ENCODE peak calls at places on chromosomes 12 and 14, in six cellular contexts. G is endothelial cell of umbilical vein, O is GM23338, H is H1, W is MM.1S, S is neural progenitor cell. M is an unnamed sample.

GRCh38 chr14:95522116-95522515 is 5.7 kb upstream of the SYNE3 start:
- DNase-seq in S (no peak), G (no peak), H (no peak), O (no peak), W (no peak), M (no peak)

GRCh38 chr12:109553471-109553870 is 19.8 kb downstream of the MMAB start:
- DNase-seq in G (no peak), O (no peak), S (no peak), H (no peak), W (no peak), M (no peak)

GRCh38 chr14:32985881-32986280 is 47.2 kb downstream of the NPAS3 start:
- DNase-seq in W (no peak), G (no peak), S (no peak), O (no peak), H (no peak), M (no peak)

GRCh38 chr12:96456265-96456974 is 33.0 kb upstream of the CFAP54 start:
- DNase-seq in O (no peak), H (no peak), S (no peak), G (no peak), W (no peak), M (no peak)

GRCh38 chr12:101552277-101552676 is 42.5 kb upstream of the MYBPC1 start:
- DNase-seq in H (no peak), W (no peak), O (no peak), S (no peak), G (no peak), M (no peak)

GRCh38 chr12:113758165-113758924 is 207.8 kb downstream of the RBM19 start:
- DNase-seq in G (no peak), H (no peak), O (no peak), W (no peak), S (no peak), M (no peak)

GRCh38 chr14:50113381-50113811 is 3.0 kb downstream of the VCPKMT start:
- DNase-seq in H (no peak), G (no peak), S (no peak), O (no peak), W (peak), M (no peak)

GRCh38 chr12:10641735-10642500 is 28.5 kb upstream of the MAGOHB start:
- DNase-seq in S (no peak), G (peak), H (no peak), W (no peak), O (no peak), M (no peak)

GRCh38 chr12:49345840-49346658 is 639 bp upstream of the DNAJC22 start:
- DNase-seq in S (no peak), G (no peak), H (no peak), O (peak), W (no peak), M (no peak)

GRCh38 chr12:49348781-49349180 is 2.1 kb downstream of the DNAJC22 start:
- DNase-seq in W (no peak), O (no peak), S (no peak), G (no peak), H (no peak), M (no peak)

GRCh38 chr12:49349266-49349665 is 2.6 kb downstream of the DNAJC22 start:
- DNase-seq in H (no peak), S (no peak), W (no peak), G (no peak), O (no peak), M (no peak)

GRCh38 chr12:49346659-49347306 is at the start of gene DNAJC22:
- DNase-seq in G (no peak), W (peak), S (peak), H (no peak), O (peak), M (no peak)

DNA sequence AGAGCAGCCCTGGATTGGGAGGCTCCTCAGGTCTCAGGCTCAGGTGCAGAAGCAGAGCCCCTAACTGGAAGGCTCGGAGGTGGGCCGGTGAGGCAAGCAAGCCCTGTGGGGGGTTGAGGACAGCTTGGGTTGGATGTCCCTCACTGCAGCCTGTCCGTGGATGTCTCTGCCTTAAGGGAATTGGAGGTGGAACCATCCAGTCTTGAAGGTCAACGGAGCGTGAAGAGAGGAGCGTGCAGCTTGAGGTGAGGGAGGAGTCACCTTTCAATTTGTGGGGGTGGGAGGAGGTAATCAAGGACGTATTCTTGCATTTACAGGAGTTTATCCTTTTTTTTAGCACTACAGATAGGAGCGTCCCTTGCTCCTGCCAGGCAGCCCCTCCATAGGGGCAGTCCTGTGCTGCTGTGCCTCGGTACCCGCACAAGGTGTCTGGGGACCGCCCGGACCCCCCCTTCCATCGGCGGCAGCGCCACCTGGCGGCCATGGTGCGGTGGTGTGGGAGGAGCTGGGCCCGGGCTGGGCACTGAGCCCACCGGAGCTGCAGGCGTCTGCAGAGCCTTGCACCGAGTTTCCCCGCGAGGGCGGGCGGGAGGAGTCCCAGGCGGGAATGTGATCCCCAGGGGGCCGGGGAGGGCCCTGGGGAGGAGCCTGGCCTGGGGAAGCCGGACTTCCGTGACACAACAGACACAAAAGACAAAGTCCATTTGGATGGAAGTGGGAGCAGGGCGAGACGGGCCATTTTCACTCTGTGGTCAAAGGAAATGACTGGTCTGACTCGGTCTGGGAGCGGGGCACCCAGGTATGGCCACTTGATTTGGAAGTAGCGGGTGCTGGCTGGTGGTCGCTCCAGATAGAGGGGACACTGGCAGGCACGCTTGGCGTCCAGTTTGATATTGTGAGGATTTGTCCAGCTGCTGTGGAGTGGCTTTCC is 884 bp downstream of the DNAJC22 start:
- DNase-seq in G (peak), H (no peak), O (peak), W (peak), S (peak), M (no peak)
- TF ChIP-seq EZH2 in G (no peak), H (no peak), O (peak), W (no peak), S (peak), M (no peak)

GRCh38 chr14:36394593-36394992 is 74.2 kb upstream of the MBIP start:
- DNase-seq in H (no peak), G (no peak), O (no peak), S (no peak), W (no peak), M (no peak)

GRCh38 chr14:36390718-36391117 is 70.3 kb upstream of the MBIP start:
- DNase-seq in S (no peak), H (no peak), W (no peak), O (no peak), G (no peak), M (no peak)
- H3K4me2 ChIP-seq in S (no peak), H (no peak), W (no peak), O (no peak), G (no peak), M (no peak)

GRCh38 chr14:64610049-64610746 is 60.4 kb downstream of the PPP1R36 start:
- DNase-seq in G (no peak), H (no peak), S (no peak), O (no peak), W (no peak), M (no peak)

GRCh38 chr14:64604854-64605253 is 55.1 kb downstream of the PPP1R36 start:
- DNase-seq in G (no peak), W (no peak), H (no peak), O (no peak), S (no peak), M (peak)

GRCh38 chr14:64604001-64604400 is 54.2 kb downstream of the PPP1R36 start:
- DNase-seq in W (no peak), G (no peak), O (no peak), S (no peak), H (no peak), M (no peak)

GRCh38 chr14:64602826-64603225 is 53.1 kb downstream of the PPP1R36 start:
- DNase-seq in O (no peak), W (no peak), H (no peak), G (no peak), S (no peak), M (no peak)

GRCh38 chr14:64605926-64606685 is 56.3 kb downstream of the PPP1R36 start:
- DNase-seq in S (no peak), W (no peak), G (no peak), O (no peak), H (no peak), M (no peak)
- H3K27ac ChIP-seq in S (no peak), W (no peak), G (no peak), O (no peak), H (no peak), M (peak)

DNA sequence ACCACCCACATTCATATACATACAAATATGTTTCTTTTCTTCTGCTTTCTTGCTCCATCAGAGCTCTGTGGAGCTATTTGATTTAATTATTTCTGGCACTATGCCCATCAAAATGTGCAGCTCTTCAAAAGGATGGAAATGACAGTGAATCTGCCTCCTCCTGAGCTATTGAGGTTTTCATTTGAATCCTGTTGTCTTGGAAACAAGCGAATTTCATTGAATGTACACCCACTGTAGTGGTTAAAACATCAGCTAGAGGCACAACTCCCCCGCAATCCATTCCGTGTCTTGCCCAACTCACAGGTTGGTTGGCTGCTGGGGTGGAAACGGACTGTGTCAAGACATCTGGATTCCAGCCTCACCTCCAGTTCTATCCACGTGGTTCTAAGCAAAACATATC is 199.5 kb downstream of the SPTSSA start:
- DNase-seq in G (no peak), O (no peak), H (no peak), S (no peak), W (no peak), M (no peak)
- TF ChIP-seq EZH2 in G (no peak), O (no peak), H (no peak), S (no peak), W (no peak), M (no peak)

DNA sequence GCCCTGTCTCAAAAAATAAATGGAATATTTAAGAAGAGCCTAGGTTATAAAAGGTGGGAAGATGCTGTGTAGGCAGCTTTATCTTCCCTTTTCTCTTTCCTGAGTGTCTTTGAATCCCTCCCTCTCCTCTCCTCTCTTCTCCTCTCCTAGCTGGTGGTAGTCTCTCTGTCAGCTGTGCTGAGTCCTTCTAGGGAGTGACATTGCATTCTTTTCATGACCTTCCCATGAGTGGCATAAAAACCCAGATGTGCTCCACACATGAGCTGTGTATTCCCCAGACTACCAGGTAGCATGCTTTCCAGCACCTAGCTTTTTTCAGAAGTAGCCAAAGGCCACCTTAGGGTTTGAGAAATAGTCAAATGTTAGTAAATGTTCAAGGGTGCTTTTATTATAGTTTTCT is 23.6 kb downstream of the SAMD4A start:
- DNase-seq in G (no peak), S (no peak), O (no peak), H (no peak), W (no peak), M (no peak)
- H3K4me2 ChIP-seq in G (no peak), S (no peak), O (no peak), H (no peak), W (no peak), M (no peak)

GRCh38 chr12:6929806-6930452 is 2.2 kb downstream of the ATN1 start:
- DNase-seq in W (no peak), S (no peak), G (no peak), H (no peak), O (no peak), M (no peak)
- H3K27ac ChIP-seq in W (no peak), S (no peak), G (no peak), H (no peak), O (no peak), M (peak)